ENCODE peak calls at places on chromosome 4, in ten cellular contexts. One of them, this sample, is unnamed.

GRCh38 chr4:156779774-156780173 is 191.8 kb downstream of the PDGFC start:
- DNase-seq in activated CD4-positive, alpha-beta T cell treated with anti-CD3 and anti-CD28 coated beads for 1 hour: no peak
- DNase-seq in HFFc6: peak
- DNase-seq in AG10803: peak
- DNase-seq in naive B cell: no peak
- DNase-seq in T-helper 9 cell: no peak
- DNase-seq in T follicular helper cell: no peak
- DNase-seq in ecto neural progenitor cell: no peak
- DNase-seq in HEK293T: no peak
- DNase-seq in pancreas: no peak
- DNase-seq in this sample: no peak

GRCh38 chr4:138223191-138223910 is 18.8 kb downstream of the SLC7A11 start:
- DNase-seq in activated CD4-positive, alpha-beta T cell treated with anti-CD3 and anti-CD28 coated beads for 1 hour: no peak
- DNase-seq in HFFc6: no peak
- DNase-seq in AG10803: no peak
- DNase-seq in naive B cell: no peak
- DNase-seq in T-helper 9 cell: no peak
- DNase-seq in T follicular helper cell: no peak
- DNase-seq in ecto neural progenitor cell: no peak
- DNase-seq in HEK293T: no peak
- DNase-seq in pancreas: no peak
- DNase-seq in this sample: no peak

GRCh38 chr4:73732759-73733431 is 7.5 kb upstream of the CXCL8 start:
- DNase-seq in activated CD4-positive, alpha-beta T cell treated with anti-CD3 and anti-CD28 coated beads for 1 hour: no peak
- DNase-seq in HFFc6: no peak
- DNase-seq in AG10803: no peak
- DNase-seq in naive B cell: no peak
- DNase-seq in T-helper 9 cell: no peak
- DNase-seq in T follicular helper cell: no peak
- DNase-seq in ecto neural progenitor cell: no peak
- DNase-seq in HEK293T: no peak
- DNase-seq in pancreas: no peak
- DNase-seq in this sample: no peak

GRCh38 chr4:123672987-123673386 is 276.4 kb downstream of the SPRY1 start:
- DNase-seq in activated CD4-positive, alpha-beta T cell treated with anti-CD3 and anti-CD28 coated beads for 1 hour: no peak
- DNase-seq in HFFc6: peak
- DNase-seq in AG10803: peak
- DNase-seq in naive B cell: no peak
- DNase-seq in T-helper 9 cell: no peak
- DNase-seq in T follicular helper cell: no peak
- DNase-seq in ecto neural progenitor cell: no peak
- DNase-seq in HEK293T: no peak
- DNase-seq in pancreas: no peak
- DNase-seq in this sample: no peak

GRCh38 chr4:99927566-99927965 is 18.9 kb downstream of the DNAJB14 start:
- DNase-seq in activated CD4-positive, alpha-beta T cell treated with anti-CD3 and anti-CD28 coated beads for 1 hour: no peak
- DNase-seq in HFFc6: no peak
- DNase-seq in AG10803: peak
- DNase-seq in naive B cell: no peak
- DNase-seq in T-helper 9 cell: no peak
- DNase-seq in T follicular helper cell: no peak
- DNase-seq in ecto neural progenitor cell: no peak
- DNase-seq in HEK293T: no peak
- DNase-seq in pancreas: no peak
- DNase-seq in this sample: no peak

GRCh38 chr4:143402776-143403550 is 66.3 kb downstream of the GAB1 start:
- DNase-seq in activated CD4-positive, alpha-beta T cell treated with anti-CD3 and anti-CD28 coated beads for 1 hour: no peak
- DNase-seq in HFFc6: peak
- DNase-seq in AG10803: peak
- DNase-seq in naive B cell: no peak
- DNase-seq in T-helper 9 cell: no peak
- DNase-seq in T follicular helper cell: no peak
- DNase-seq in ecto neural progenitor cell: no peak
- DNase-seq in HEK293T: no peak
- DNase-seq in pancreas: no peak
- DNase-seq in this sample: no peak

GRCh38 chr4:77465271-77465670 is 140.3 kb upstream of the CXCL13 start:
- DNase-seq in activated CD4-positive, alpha-beta T cell treated with anti-CD3 and anti-CD28 coated beads for 1 hour: no peak
- DNase-seq in HFFc6: peak
- DNase-seq in AG10803: peak
- DNase-seq in naive B cell: no peak
- DNase-seq in T-helper 9 cell: no peak
- DNase-seq in T follicular helper cell: no peak
- DNase-seq in ecto neural progenitor cell: no peak
- DNase-seq in HEK293T: peak
- DNase-seq in pancreas: no peak
- DNase-seq in this sample: no peak

GRCh38 chr4:36043901-36044300 is 200.4 kb downstream of the ARAP2 start:
- DNase-seq in activated CD4-positive, alpha-beta T cell treated with anti-CD3 and anti-CD28 coated beads for 1 hour: no peak
- DNase-seq in HFFc6: no peak
- DNase-seq in AG10803: no peak
- DNase-seq in naive B cell: no peak
- DNase-seq in T-helper 9 cell: no peak
- DNase-seq in T follicular helper cell: no peak
- DNase-seq in ecto neural progenitor cell: no peak
- DNase-seq in HEK293T: no peak
- DNase-seq in pancreas: no peak
- DNase-seq in this sample: no peak

GRCh38 chr4:55183926-55184599 is 58.7 kb upstream of the KDR start:
- DNase-seq in activated CD4-positive, alpha-beta T cell treated with anti-CD3 and anti-CD28 coated beads for 1 hour: no peak
- DNase-seq in HFFc6: peak
- DNase-seq in AG10803: peak
- DNase-seq in naive B cell: no peak
- DNase-seq in T-helper 9 cell: no peak
- DNase-seq in T follicular helper cell: no peak
- DNase-seq in ecto neural progenitor cell: no peak
- DNase-seq in HEK293T: no peak
- DNase-seq in pancreas: no peak
- DNase-seq in this sample: no peak

GRCh38 chr4:340011-340410 is 2.4 kb downstream of the ZNF141 start:
- DNase-seq in activated CD4-positive, alpha-beta T cell treated with anti-CD3 and anti-CD28 coated beads for 1 hour: no peak
- DNase-seq in HFFc6: no peak
- DNase-seq in AG10803: no peak
- DNase-seq in naive B cell: no peak
- DNase-seq in T-helper 9 cell: no peak
- DNase-seq in T follicular helper cell: no peak
- DNase-seq in ecto neural progenitor cell: no peak
- DNase-seq in HEK293T: no peak
- DNase-seq in pancreas: no peak
- DNase-seq in this sample: no peak

GRCh38 chr4:158630893-158631292 is 40.8 kb downstream of the C4orf46 start:
- DNase-seq in activated CD4-positive, alpha-beta T cell treated with anti-CD3 and anti-CD28 coated beads for 1 hour: no peak
- DNase-seq in HFFc6: peak
- DNase-seq in AG10803: no peak
- DNase-seq in naive B cell: no peak
- DNase-seq in T-helper 9 cell: no peak
- DNase-seq in T follicular helper cell: no peak
- DNase-seq in ecto neural progenitor cell: no peak
- DNase-seq in HEK293T: no peak
- DNase-seq in pancreas: no peak
- DNase-seq in this sample: no peak

GRCh38 chr4:96736352-96736889 is 896.5 kb downstream of the PDHA2 start:
- DNase-seq in activated CD4-positive, alpha-beta T cell treated with anti-CD3 and anti-CD28 coated beads for 1 hour: no peak
- DNase-seq in HFFc6: no peak
- DNase-seq in AG10803: peak
- DNase-seq in naive B cell: no peak
- DNase-seq in T-helper 9 cell: no peak
- DNase-seq in T follicular helper cell: no peak
- DNase-seq in ecto neural progenitor cell: no peak
- DNase-seq in HEK293T: peak
- DNase-seq in pancreas: no peak
- DNase-seq in this sample: no peak

GRCh38 chr4:184392748-184393334 is 81.5 kb downstream of the IRF2 start:
- DNase-seq in activated CD4-positive, alpha-beta T cell treated with anti-CD3 and anti-CD28 coated beads for 1 hour: no peak
- DNase-seq in HFFc6: no peak
- DNase-seq in AG10803: peak
- DNase-seq in naive B cell: no peak
- DNase-seq in T-helper 9 cell: no peak
- DNase-seq in T follicular helper cell: no peak
- DNase-seq in ecto neural progenitor cell: no peak
- DNase-seq in HEK293T: no peak
- DNase-seq in pancreas: no peak
- DNase-seq in this sample: no peak

GRCh38 chr4:6502147-6502546 is 29.7 kb upstream of the PPP2R2C start:
- DNase-seq in activated CD4-positive, alpha-beta T cell treated with anti-CD3 and anti-CD28 coated beads for 1 hour: no peak
- DNase-seq in HFFc6: no peak
- DNase-seq in AG10803: no peak
- DNase-seq in naive B cell: no peak
- DNase-seq in T-helper 9 cell: no peak
- DNase-seq in T follicular helper cell: no peak
- DNase-seq in ecto neural progenitor cell: no peak
- DNase-seq in HEK293T: no peak
- DNase-seq in pancreas: no peak
- DNase-seq in this sample: no peak

GRCh38 chr4:9762823-9763475 is 18.5 kb upstream of the DRD5 start:
- DNase-seq in activated CD4-positive, alpha-beta T cell treated with anti-CD3 and anti-CD28 coated beads for 1 hour: no peak
- DNase-seq in HFFc6: peak
- DNase-seq in AG10803: peak
- DNase-seq in naive B cell: peak
- DNase-seq in T-helper 9 cell: no peak
- DNase-seq in T follicular helper cell: no peak
- DNase-seq in ecto neural progenitor cell: peak
- DNase-seq in HEK293T: peak
- DNase-seq in pancreas: no peak
- DNase-seq in this sample: peak

GRCh38 chr4:146654976-146655761 is 16.5 kb downstream of the POU4F2 start:
- DNase-seq in activated CD4-positive, alpha-beta T cell treated with anti-CD3 and anti-CD28 coated beads for 1 hour: no peak
- DNase-seq in HFFc6: no peak
- DNase-seq in AG10803: peak
- DNase-seq in naive B cell: no peak
- DNase-seq in T-helper 9 cell: no peak
- DNase-seq in T follicular helper cell: no peak
- DNase-seq in ecto neural progenitor cell: peak
- DNase-seq in HEK293T: peak
- DNase-seq in pancreas: peak
- DNase-seq in this sample: no peak

GRCh38 chr4:73707918-73708577 is 32.3 kb upstream of the CXCL8 start:
- DNase-seq in activated CD4-positive, alpha-beta T cell treated with anti-CD3 and anti-CD28 coated beads for 1 hour: no peak
- DNase-seq in HFFc6: peak
- DNase-seq in AG10803: peak
- DNase-seq in naive B cell: no peak
- DNase-seq in T-helper 9 cell: no peak
- DNase-seq in T follicular helper cell: no peak
- DNase-seq in ecto neural progenitor cell: no peak
- DNase-seq in HEK293T: peak
- DNase-seq in pancreas: no peak
- DNase-seq in this sample: no peak

GRCh38 chr4:37475087-37475486 is 211.1 kb downstream of the RELL1 start:
- DNase-seq in activated CD4-positive, alpha-beta T cell treated with anti-CD3 and anti-CD28 coated beads for 1 hour: no peak
- DNase-seq in HFFc6: no peak
- DNase-seq in AG10803: no peak
- DNase-seq in naive B cell: no peak
- DNase-seq in T-helper 9 cell: no peak
- DNase-seq in T follicular helper cell: no peak
- DNase-seq in ecto neural progenitor cell: no peak
- DNase-seq in HEK293T: no peak
- DNase-seq in pancreas: no peak
- DNase-seq in this sample: no peak

GRCh38 chr4:102543030-102543505 is 41.9 kb downstream of the NFKB1 start:
- DNase-seq in activated CD4-positive, alpha-beta T cell treated with anti-CD3 and anti-CD28 coated beads for 1 hour: no peak
- DNase-seq in HFFc6: no peak
- DNase-seq in AG10803: no peak
- DNase-seq in naive B cell: no peak
- DNase-seq in T-helper 9 cell: no peak
- DNase-seq in T follicular helper cell: no peak
- DNase-seq in ecto neural progenitor cell: no peak
- DNase-seq in HEK293T: no peak
- DNase-seq in pancreas: no peak
- DNase-seq in this sample: no peak

GRCh38 chr4:56727150-56727549 is 46.1 kb upstream of the HOPX start:
- DNase-seq in activated CD4-positive, alpha-beta T cell treated with anti-CD3 and anti-CD28 coated beads for 1 hour: no peak
- DNase-seq in HFFc6: no peak
- DNase-seq in AG10803: no peak
- DNase-seq in naive B cell: no peak
- DNase-seq in T-helper 9 cell: no peak
- DNase-seq in T follicular helper cell: no peak
- DNase-seq in ecto neural progenitor cell: peak
- DNase-seq in HEK293T: peak
- DNase-seq in pancreas: no peak
- DNase-seq in this sample: no peak

GRCh38 chr4:173024203-173024602 is 144.4 kb upstream of the GALNT7 start:
- DNase-seq in activated CD4-positive, alpha-beta T cell treated with anti-CD3 and anti-CD28 coated beads for 1 hour: no peak
- DNase-seq in HFFc6: no peak
- DNase-seq in AG10803: no peak
- DNase-seq in naive B cell: no peak
- DNase-seq in T-helper 9 cell: no peak
- DNase-seq in T follicular helper cell: no peak
- DNase-seq in ecto neural progenitor cell: no peak
- DNase-seq in HEK293T: no peak
- DNase-seq in pancreas: no peak
- DNase-seq in this sample: no peak

GRCh38 chr4:102825261-102826071 is 1.9 kb downstream of the UBE2D3 start:
- DNase-seq in activated CD4-positive, alpha-beta T cell treated with anti-CD3 and anti-CD28 coated beads for 1 hour: no peak
- DNase-seq in HFFc6: peak
- DNase-seq in AG10803: peak
- DNase-seq in naive B cell: peak
- DNase-seq in T-helper 9 cell: no peak
- DNase-seq in T follicular helper cell: peak
- DNase-seq in ecto neural progenitor cell: no peak
- DNase-seq in HEK293T: peak
- DNase-seq in pancreas: no peak
- DNase-seq in this sample: peak

GRCh38 chr4:184331155-184331995 is 113.7 kb upstream of the ENPP6 start:
- DNase-seq in activated CD4-positive, alpha-beta T cell treated with anti-CD3 and anti-CD28 coated beads for 1 hour: no peak
- DNase-seq in HFFc6: no peak
- DNase-seq in AG10803: no peak
- DNase-seq in naive B cell: peak
- DNase-seq in T-helper 9 cell: no peak
- DNase-seq in T follicular helper cell: no peak
- DNase-seq in ecto neural progenitor cell: no peak
- DNase-seq in HEK293T: no peak
- DNase-seq in pancreas: no peak
- DNase-seq in this sample: no peak

GRCh38 chr4:59971952-59972351 is 1228.2 kb upstream of the ADGRL3 start:
- DNase-seq in activated CD4-positive, alpha-beta T cell treated with anti-CD3 and anti-CD28 coated beads for 1 hour: no peak
- DNase-seq in HFFc6: no peak
- DNase-seq in AG10803: no peak
- DNase-seq in naive B cell: no peak
- DNase-seq in T-helper 9 cell: no peak
- DNase-seq in T follicular helper cell: no peak
- DNase-seq in ecto neural progenitor cell: no peak
- DNase-seq in HEK293T: no peak
- DNase-seq in pancreas: no peak
- DNase-seq in this sample: no peak

GRCh38 chr4:10611673-10612072 is 72.9 kb downstream of the CLNK start:
- DNase-seq in activated CD4-positive, alpha-beta T cell treated with anti-CD3 and anti-CD28 coated beads for 1 hour: no peak
- DNase-seq in HFFc6: peak
- DNase-seq in AG10803: peak
- DNase-seq in naive B cell: no peak
- DNase-seq in T-helper 9 cell: no peak
- DNase-seq in T follicular helper cell: no peak
- DNase-seq in ecto neural progenitor cell: no peak
- DNase-seq in HEK293T: no peak
- DNase-seq in pancreas: no peak
- DNase-seq in this sample: no peak

GRCh38 chr4:53545942-53546581 is 45.2 kb downstream of the LNX1 start:
- DNase-seq in activated CD4-positive, alpha-beta T cell treated with anti-CD3 and anti-CD28 coated beads for 1 hour: no peak
- DNase-seq in HFFc6: no peak
- DNase-seq in AG10803: no peak
- DNase-seq in naive B cell: no peak
- DNase-seq in T-helper 9 cell: no peak
- DNase-seq in T follicular helper cell: no peak
- DNase-seq in ecto neural progenitor cell: no peak
- DNase-seq in HEK293T: no peak
- DNase-seq in pancreas: no peak
- DNase-seq in this sample: no peak

GRCh38 chr4:61938250-61938846 is 738.2 kb downstream of the ADGRL3 start:
- DNase-seq in activated CD4-positive, alpha-beta T cell treated with anti-CD3 and anti-CD28 coated beads for 1 hour: no peak
- DNase-seq in HFFc6: no peak
- DNase-seq in AG10803: no peak
- DNase-seq in naive B cell: no peak
- DNase-seq in T-helper 9 cell: no peak
- DNase-seq in T follicular helper cell: no peak
- DNase-seq in ecto neural progenitor cell: no peak
- DNase-seq in HEK293T: no peak
- DNase-seq in pancreas: no peak
- DNase-seq in this sample: no peak

GRCh38 chr4:117965608-117966007 is 68.7 kb upstream of the NDST3 start:
- DNase-seq in activated CD4-positive, alpha-beta T cell treated with anti-CD3 and anti-CD28 coated beads for 1 hour: no peak
- DNase-seq in HFFc6: no peak
- DNase-seq in AG10803: no peak
- DNase-seq in naive B cell: no peak
- DNase-seq in T-helper 9 cell: no peak
- DNase-seq in T follicular helper cell: no peak
- DNase-seq in ecto neural progenitor cell: no peak
- DNase-seq in HEK293T: no peak
- DNase-seq in pancreas: no peak
- DNase-seq in this sample: no peak

This sample was measured in GM06990.